ENCODE peak calls at places on chromosomes 5 and 9, in eight cellular contexts. R is NB4, Z is GM13976, L is AG08396, N is Ammon's horn, E is HT-29, O is T follicular helper cell, A is endothelial cell. I is an unnamed sample.

GRCh38 chr5:57349214-57349613 is 133.4 kb downstream of the ACTBL2 start:
- DNase-seq in E (peak), A (no peak), R (no peak), L (no peak), N (no peak), Z (no peak), O (no peak), I (peak)

GRCh38 chr5:149486726-149487635 is 64.3 kb downstream of the CSNK1A1 start:
- DNase-seq in E (peak), R (no peak), N (no peak), Z (no peak), A (no peak), O (no peak), L (peak), I (no peak)

GRCh38 chr9:74524289-74524688 is 27.2 kb downstream of the RORB start:
- DNase-seq in Z (no peak), N (no peak), A (no peak), E (no peak), R (no peak), L (no peak), O (no peak), I (no peak)

GRCh38 chr5:57327934-57328333 is 154.1 kb downstream of the GPBP1 start:
- DNase-seq in R (no peak), A (no peak), N (no peak), O (no peak), Z (no peak), E (peak), L (no peak), I (no peak)

GRCh38 chr9:125629451-125629850 is 77.6 kb downstream of the MAPKAP1 start:
- DNase-seq in O (no peak), E (no peak), A (no peak), R (peak), Z (no peak), N (no peak), L (no peak), I (no peak)

GRCh38 chr5:543755-544674 is 19.8 kb upstream of the SLC9A3 start:
- DNase-seq in A (no peak), Z (peak), L (no peak), N (peak), O (no peak), E (peak), R (peak), I (no peak)

GRCh38 chr5:32170303-32171170 is 3.6 kb downstream of the GOLPH3 start:
- DNase-seq in A (no peak), N (no peak), O (no peak), L (peak), Z (no peak), R (no peak), E (no peak), I (no peak)

GRCh38 chr5:5126444-5126843 is 13.7 kb upstream of the ADAMTS16 start:
- DNase-seq in Z (no peak), R (peak), L (no peak), E (peak), A (no peak), N (no peak), O (no peak), I (no peak)

GRCh38 chr9:114448706-114449105 is 56.6 kb downstream of the WHRN start:
- DNase-seq in E (no peak), L (no peak), Z (no peak), R (peak), O (no peak), A (no peak), N (no peak), I (no peak)

GRCh38 chr5:136249678-136250266 is 56.8 kb upstream of the SMIM32 start:
- DNase-seq in A (peak), O (no peak), R (peak), L (peak), E (peak), Z (peak), N (peak), I (peak)

GRCh38 chr9:106644661-106645060 is 218.3 kb upstream of the ZNF462 start:
- DNase-seq in R (no peak), E (no peak), O (no peak), N (no peak), L (no peak), Z (peak), A (no peak), I (no peak)

GRCh38 chr5:1262381-1262780 is 32.5 kb downstream of the TERT start:
- DNase-seq in L (no peak), A (no peak), E (no peak), R (no peak), Z (no peak), O (no peak), N (no peak), I (no peak)

GRCh38 chr5:73454379-73455036 is 5.9 kb upstream of the FOXD1 start:
- DNase-seq in Z (no peak), N (peak), E (peak), L (peak), A (peak), R (peak), O (no peak), I (peak)

GRCh38 chr5:180670586-180671359 is 21.4 kb upstream of the FLT4 start:
- DNase-seq in N (peak), Z (peak), R (peak), O (peak), L (peak), A (peak), E (peak), I (peak)

GRCh38 chr5:36530249-36530648 is 76.2 kb upstream of the SLC1A3 start:
- DNase-seq in R (no peak), E (no peak), L (no peak), A (no peak), Z (no peak), N (no peak), O (no peak), I (no peak)

GRCh38 chr9:38089387-38090165 is 20.5 kb upstream of the SHB start:
- DNase-seq in O (no peak), E (no peak), Z (no peak), L (no peak), N (no peak), A (no peak), R (no peak), I (no peak)

GRCh38 chr9:37486616-37487544 is 1.1 kb downstream of the POLR1E start:
- DNase-seq in E (no peak), O (no peak), N (peak), Z (no peak), R (peak), A (no peak), L (peak), I (peak)

GRCh38 chr5:166282939-166283338 is 2008.5 kb upstream of the WWC1 start:
- DNase-seq in E (no peak), N (no peak), R (no peak), O (no peak), Z (no peak), A (no peak), L (no peak), I (no peak)

GRCh38 chr5:74567351-74567870 is 73.1 kb downstream of the ENC1 start:
- DNase-seq in E (peak), Z (no peak), A (no peak), N (no peak), R (no peak), O (no peak), L (no peak), I (no peak)

I was measured in cerebellar cortex.